ENCODE peak calls at places on chromosomes 5 and 9, in five cellular contexts. One of them, this sample, is unnamed.

GRCh38 chr5:104635216-104635615 is 1072.6 kb upstream of the NUDT12 start:
- DNase-seq in GM23338: no peak
- DNase-seq in A549: peak; percentile 6
- DNase-seq in testis: no peak
- DNase-seq in HCT116: no peak
- DNase-seq in this sample: no peak

GRCh38 chr5:77881528-77881927 is 105.4 kb upstream of the TBCA start:
- DNase-seq in testis: no peak
- DNase-seq in A549: no peak
- DNase-seq in GM23338: no peak
- DNase-seq in HCT116: no peak
- DNase-seq in this sample: no peak

GRCh38 chr5:154258531-154259217 is 68.1 kb downstream of the GALNT10 start:
- DNase-seq in GM23338: no peak
- DNase-seq in A549: no peak
- DNase-seq in testis: no peak
- DNase-seq in HCT116: no peak
- DNase-seq in this sample: no peak

GRCh38 chr9:95171001-95171400 is 146.5 kb downstream of the FANCC start:
- DNase-seq in HCT116: no peak
- DNase-seq in A549: no peak
- DNase-seq in GM23338: peak; percentile 13
- DNase-seq in testis: no peak
- DNase-seq in this sample: no peak

GRCh38 chr5:168810641-168811040 is 231.5 kb upstream of the PANK3 start:
- DNase-seq in A549: no peak
- DNase-seq in testis: no peak
- DNase-seq in HCT116: no peak
- DNase-seq in GM23338: no peak
- DNase-seq in this sample: no peak

GRCh38 chr9:134385873-134386370 is 59.7 kb downstream of the RXRA start:
- DNase-seq in HCT116: no peak
- DNase-seq in GM23338: no peak
- DNase-seq in A549: no peak
- DNase-seq in testis: no peak
- DNase-seq in this sample: no peak

GRCh38 chr5:54601393-54601792 is 83.8 kb downstream of the SNX18 start:
- DNase-seq in GM23338: no peak
- DNase-seq in testis: no peak
- DNase-seq in HCT116: no peak
- DNase-seq in A549: no peak
- DNase-seq in this sample: no peak

GRCh38 chr5:108311682-108312081 is 70.2 kb downstream of the FBXL17 start:
- DNase-seq in A549: no peak
- DNase-seq in testis: no peak
- DNase-seq in GM23338: no peak
- DNase-seq in HCT116: no peak
- DNase-seq in this sample: no peak

GRCh38 chr5:133406632-133407276 is 205.6 kb downstream of the FSTL4 start:
- DNase-seq in HCT116: no peak
- DNase-seq in testis: no peak
- DNase-seq in GM23338: no peak
- DNase-seq in A549: no peak
- DNase-seq in this sample: no peak

GRCh38 chr5:35990524-35990923 is 666 bp downstream of the UGT3A1 start:
- DNase-seq in testis: no peak
- DNase-seq in HCT116: no peak
- DNase-seq in GM23338: peak; percentile 41
- DNase-seq in A549: no peak
- DNase-seq in this sample: no peak

GRCh38 chr9:125262217-125262991 is 778 bp downstream of the GAPVD1 start:
- DNase-seq in HCT116: no peak
- DNase-seq in GM23338: no peak
- DNase-seq in A549: no peak
- DNase-seq in testis: peak; percentile 63
- DNase-seq in this sample: no peak

GRCh38 chr5:66923457-66923856 is 273.1 kb downstream of the CD180 start:
- DNase-seq in A549: no peak
- DNase-seq in HCT116: no peak
- DNase-seq in testis: no peak
- DNase-seq in GM23338: no peak
- DNase-seq in this sample: no peak

GRCh38 chr5:141916522-141916921 is 7.1 kb upstream of the DELE1 start:
- DNase-seq in HCT116: no peak
- DNase-seq in testis: no peak
- DNase-seq in GM23338: no peak
- DNase-seq in A549: no peak
- DNase-seq in this sample: no peak

GRCh38 chr5:141914154-141914743 is 9.4 kb upstream of the DELE1 start:
- DNase-seq in A549: no peak
- DNase-seq in HCT116: no peak
- DNase-seq in testis: peak; percentile 66
- DNase-seq in GM23338: peak; percentile 85
- DNase-seq in this sample: no peak

GRCh38 chr5:141913560-141913959 is 10.1 kb upstream of the DELE1 start:
- DNase-seq in HCT116: no peak
- DNase-seq in testis: no peak
- DNase-seq in GM23338: peak; percentile 61
- DNase-seq in A549: no peak
- DNase-seq in this sample: no peak

GRCh38 chr5:141915881-141916336 is 7.8 kb upstream of the DELE1 start:
- DNase-seq in GM23338: peak; percentile 76
- DNase-seq in A549: no peak
- DNase-seq in testis: no peak
- DNase-seq in HCT116: peak; percentile 8
- DNase-seq in this sample: no peak

DNA sequence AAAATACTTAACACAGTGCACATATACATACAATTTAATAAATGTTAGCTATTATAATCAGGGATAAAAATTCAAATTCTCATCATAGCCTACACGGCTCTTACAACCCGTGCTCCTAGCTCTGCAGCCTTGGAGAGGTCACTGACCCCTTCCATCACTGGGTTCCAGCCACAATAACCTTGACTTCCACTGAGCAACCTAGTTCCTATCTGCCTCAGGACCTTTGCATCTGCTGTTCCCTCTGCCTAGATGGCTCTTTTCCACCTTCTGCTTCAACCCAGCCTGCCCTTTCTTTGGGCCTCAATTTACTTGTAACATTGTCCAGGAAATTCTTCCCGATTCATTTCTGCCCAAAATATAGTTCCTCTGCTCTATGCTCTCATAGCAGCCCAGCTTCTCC is 8.9 kb upstream of the DELE1 start:
- DNase-seq in GM23338: no peak
- DNase-seq in A549: no peak
- DNase-seq in testis: no peak
- DNase-seq in HCT116: no peak
- DNase-seq in this sample: no peak
- H3K27ac ChIP-seq in GM23338: no peak overlapping the region
- H3K27ac ChIP-seq in A549: no peak overlapping the region
- H3K27ac ChIP-seq in testis: no peak overlapping the region
- H3K27ac ChIP-seq in HCT116: no peak overlapping the region
- H3K27ac ChIP-seq in this sample: no peak overlapping the region

GRCh38 chr5:112419050-112419595 is at the start of gene EPB41L4A:
- DNase-seq in GM23338: peak; percentile 74
- DNase-seq in HCT116: no peak
- DNase-seq in A549: peak; percentile 37
- DNase-seq in testis: peak; percentile 50
- DNase-seq in this sample: no peak

GRCh38 chr5:112417931-112418358 is 1.1 kb downstream of the EPB41L4A start:
- DNase-seq in testis: peak; percentile 70
- DNase-seq in GM23338: peak; percentile 57
- DNase-seq in HCT116: no peak
- DNase-seq in A549: no peak
- DNase-seq in this sample: no peak

GRCh38 chr5:112418412-112419049 is 546 bp downstream of the EPB41L4A start:
- DNase-seq in testis: peak; percentile 18
- DNase-seq in HCT116: no peak
- DNase-seq in GM23338: peak; percentile 15
- DNase-seq in A549: no peak
- DNase-seq in this sample: no peak

GRCh38 chr5:112419596-112420110 is 576 bp upstream of the EPB41L4A start:
- DNase-seq in testis: peak; percentile 67
- DNase-seq in HCT116: peak; percentile 13
- DNase-seq in GM23338: peak; percentile 68
- DNase-seq in A549: peak; percentile 66
- DNase-seq in this sample: no peak

DNA sequence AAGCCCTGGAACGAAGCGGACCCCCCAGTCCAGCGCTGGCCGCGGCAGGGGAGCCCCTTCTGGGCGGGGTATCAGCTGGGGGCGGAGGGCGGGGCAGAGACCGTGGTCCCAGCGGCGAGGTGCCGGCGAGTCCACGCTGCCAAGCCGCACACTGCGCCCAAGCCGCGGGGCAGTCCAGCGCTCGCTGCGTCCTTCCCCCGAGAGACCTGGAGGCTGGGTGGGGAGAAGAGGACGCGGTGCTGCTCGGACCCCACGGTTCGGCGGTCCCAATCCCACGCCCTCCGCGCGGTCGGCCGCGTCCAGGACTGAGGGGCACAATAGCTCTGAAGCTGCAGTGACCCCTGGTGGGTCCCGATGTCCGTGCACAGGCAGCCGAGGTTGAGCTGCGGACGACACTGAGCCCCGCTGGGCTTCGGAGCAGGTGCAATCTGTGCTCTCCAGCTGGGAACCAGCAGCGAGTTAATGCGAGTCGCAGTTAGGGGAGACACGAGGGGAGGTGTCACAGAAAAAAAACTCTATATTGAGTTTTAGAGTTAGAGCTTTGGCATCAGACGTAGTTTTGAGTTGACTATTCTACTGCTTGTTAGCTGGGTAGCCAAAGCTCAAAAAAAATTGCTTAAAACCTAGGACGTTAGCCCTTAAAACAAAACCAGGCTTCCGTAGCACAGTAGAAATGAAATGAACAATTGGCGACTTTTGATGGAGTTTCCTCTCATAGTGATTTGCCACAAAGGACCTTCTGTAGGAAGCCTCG is 1.2 kb upstream of the EPB41L4A start:
- DNase-seq in HCT116: peak; percentile 56
- DNase-seq in testis: peak; percentile 89
- DNase-seq in GM23338: peak; percentile 89
- DNase-seq in A549: peak; percentile 83
- DNase-seq in this sample: no peak
- H3K4me3 ChIP-seq in HCT116: peak overlapping the region; percentile 67
- H3K4me3 ChIP-seq in testis: peak overlapping the region; percentile 70
- H3K4me3 ChIP-seq in GM23338: peak overlapping the region; percentile 87
- H3K4me3 ChIP-seq in A549: peak overlapping the region; percentile 64
- H3K4me3 ChIP-seq in this sample: peak overlapping the region; percentile 53

DNA sequence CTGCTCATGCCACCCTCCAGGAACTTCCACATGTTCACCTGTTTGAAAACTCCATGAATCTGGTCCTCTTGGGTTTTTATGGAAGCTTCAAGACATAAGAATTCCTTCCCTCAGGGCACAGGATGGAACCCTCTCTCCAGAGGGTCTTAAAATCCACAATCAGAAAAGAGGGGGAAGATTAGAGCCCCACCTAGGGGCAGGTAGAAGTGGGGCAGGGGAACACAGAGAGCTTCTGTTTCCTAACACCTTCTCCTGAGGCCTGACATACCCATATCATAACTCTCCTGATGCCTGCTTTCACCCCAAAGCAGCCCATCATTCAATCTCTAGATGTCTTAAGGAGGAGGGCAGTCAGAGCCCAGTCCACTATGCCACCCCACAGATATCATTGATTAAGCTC is 1087.7 kb upstream of the ARRDC3 start:
- DNase-seq in A549: no peak
- DNase-seq in testis: no peak
- DNase-seq in GM23338: peak; percentile 44
- DNase-seq in HCT116: no peak
- DNase-seq in this sample: no peak
- TF ChIP-seq CTCF in A549: no peak
- TF ChIP-seq CTCF in testis: no peak
- TF ChIP-seq CTCF in GM23338: peak; percentile 68
- TF ChIP-seq CTCF in HCT116: no peak
- TF ChIP-seq CTCF in this sample: no peak

GRCh38 chr5:62265648-62266112 is 40.3 kb upstream of the KIF2A start:
- DNase-seq in testis: no peak
- DNase-seq in HCT116: no peak
- DNase-seq in A549: no peak
- DNase-seq in GM23338: no peak
- DNase-seq in this sample: no peak

GRCh38 chr5:62268792-62269191 is 37.2 kb upstream of the KIF2A start:
- DNase-seq in A549: no peak
- DNase-seq in HCT116: no peak
- DNase-seq in testis: no peak
- DNase-seq in GM23338: no peak
- DNase-seq in this sample: no peak

GRCh38 chr5:62271370-62271769 is 34.6 kb upstream of the KIF2A start:
- DNase-seq in HCT116: no peak
- DNase-seq in A549: no peak
- DNase-seq in testis: no peak
- DNase-seq in GM23338: no peak
- DNase-seq in this sample: no peak

GRCh38 chr5:62266573-62266972 is 39.4 kb upstream of the KIF2A start:
- DNase-seq in A549: no peak
- DNase-seq in GM23338: peak; percentile 14
- DNase-seq in HCT116: no peak
- DNase-seq in testis: no peak
- DNase-seq in this sample: no peak

DNA sequence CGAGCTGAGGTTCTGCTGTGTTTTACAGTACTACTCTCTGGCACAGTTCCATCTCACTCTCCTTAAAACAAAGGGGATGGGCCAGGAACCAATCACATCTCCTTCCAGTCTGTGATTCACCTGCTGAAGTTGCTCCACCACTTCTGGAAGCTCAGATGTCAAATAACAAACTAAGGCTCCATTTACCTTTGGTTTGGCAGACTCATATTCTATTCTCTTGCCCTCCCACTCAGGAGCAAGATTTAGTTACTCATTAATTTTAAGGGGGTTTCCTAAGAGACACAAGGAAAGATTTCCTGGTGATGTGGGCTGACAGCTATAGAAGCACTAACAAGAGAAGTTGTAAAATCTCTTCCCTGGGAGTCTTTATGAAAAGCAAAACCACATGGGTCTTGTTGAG is 37.8 kb upstream of the KIF2A start:
- DNase-seq in HCT116: peak; percentile 50
- DNase-seq in GM23338: peak; percentile 8
- DNase-seq in testis: no peak
- DNase-seq in A549: peak; percentile 48
- DNase-seq in this sample: no peak
- H3K27ac ChIP-seq in HCT116: no peak overlapping the region
- H3K27ac ChIP-seq in GM23338: no peak overlapping the region
- H3K27ac ChIP-seq in testis: no peak overlapping the region
- H3K27ac ChIP-seq in A549: no peak overlapping the region
- H3K27ac ChIP-seq in this sample: no peak overlapping the region